ENCODE peak calls at places on chromosomes 1 and 21, in nine cellular contexts. One of them, this sample, is unnamed.

GRCh38 chr1:230175839-230176238 is 108.8 kb downstream of the GALNT2 start:
- DNase-seq in activated T-cell treated with anti-CD3 and anti-CD28 coated beads, Interleukin-2, amount 50 U/mL, for 72 hours: no peak
- DNase-seq in T-helper 2 cell: no peak
- DNase-seq in substantia nigra: no peak
- DNase-seq in activated CD4-positive, alpha-beta T cell treated with anti-CD3 and anti-CD28 coated beads for 24 hours: no peak
- DNase-seq in anterior cingulate cortex: no peak
- DNase-seq in GM04503: no peak
- DNase-seq in posterior cingulate gyrus: no peak
- DNase-seq in transverse colon: no peak
- DNase-seq in this sample: no peak

GRCh38 chr1:23475134-23475628 is 8.8 kb downstream of the ASAP3 start:
- DNase-seq in activated T-cell treated with anti-CD3 and anti-CD28 coated beads, Interleukin-2, amount 50 U/mL, for 72 hours: no peak
- DNase-seq in T-helper 2 cell: no peak
- DNase-seq in substantia nigra: no peak
- DNase-seq in activated CD4-positive, alpha-beta T cell treated with anti-CD3 and anti-CD28 coated beads for 24 hours: no peak
- DNase-seq in anterior cingulate cortex: no peak
- DNase-seq in GM04503: peak; percentile 60
- DNase-seq in posterior cingulate gyrus: no peak
- DNase-seq in transverse colon: no peak
- DNase-seq in this sample: no peak

GRCh38 chr21:27526451-27526850 is 559.6 kb upstream of the ADAMTS5 start:
- DNase-seq in activated T-cell treated with anti-CD3 and anti-CD28 coated beads, Interleukin-2, amount 50 U/mL, for 72 hours: no peak
- DNase-seq in T-helper 2 cell: no peak
- DNase-seq in substantia nigra: no peak
- DNase-seq in activated CD4-positive, alpha-beta T cell treated with anti-CD3 and anti-CD28 coated beads for 24 hours: no peak
- DNase-seq in anterior cingulate cortex: no peak
- DNase-seq in GM04503: no peak
- DNase-seq in posterior cingulate gyrus: no peak
- DNase-seq in transverse colon: no peak
- DNase-seq in this sample: no peak

GRCh38 chr1:11492235-11492634 is 13.3 kb downstream of the DISP3 start:
- DNase-seq in activated T-cell treated with anti-CD3 and anti-CD28 coated beads, Interleukin-2, amount 50 U/mL, for 72 hours: no peak
- DNase-seq in T-helper 2 cell: no peak
- DNase-seq in substantia nigra: no peak
- DNase-seq in activated CD4-positive, alpha-beta T cell treated with anti-CD3 and anti-CD28 coated beads for 24 hours: no peak
- DNase-seq in anterior cingulate cortex: no peak
- DNase-seq in GM04503: no peak
- DNase-seq in posterior cingulate gyrus: no peak
- DNase-seq in transverse colon: no peak
- DNase-seq in this sample: no peak

GRCh38 chr1:231242516-231243198 is 1.6 kb downstream of the GNPAT start:
- DNase-seq in activated T-cell treated with anti-CD3 and anti-CD28 coated beads, Interleukin-2, amount 50 U/mL, for 72 hours: no peak
- DNase-seq in T-helper 2 cell: no peak
- DNase-seq in substantia nigra: no peak
- DNase-seq in activated CD4-positive, alpha-beta T cell treated with anti-CD3 and anti-CD28 coated beads for 24 hours: no peak
- DNase-seq in anterior cingulate cortex: no peak
- DNase-seq in GM04503: no peak
- DNase-seq in posterior cingulate gyrus: no peak
- DNase-seq in transverse colon: no peak
- DNase-seq in this sample: no peak

GRCh38 chr21:42404534-42404933 is 832 bp downstream of the UBASH3A start:
- DNase-seq in activated T-cell treated with anti-CD3 and anti-CD28 coated beads, Interleukin-2, amount 50 U/mL, for 72 hours: no peak
- DNase-seq in T-helper 2 cell: no peak
- DNase-seq in substantia nigra: no peak
- DNase-seq in activated CD4-positive, alpha-beta T cell treated with anti-CD3 and anti-CD28 coated beads for 24 hours: no peak
- DNase-seq in anterior cingulate cortex: no peak
- DNase-seq in GM04503: no peak
- DNase-seq in posterior cingulate gyrus: no peak
- DNase-seq in transverse colon: no peak
- DNase-seq in this sample: no peak

GRCh38 chr1:236303675-236304074 is 21.9 kb upstream of the ERO1B start:
- DNase-seq in activated T-cell treated with anti-CD3 and anti-CD28 coated beads, Interleukin-2, amount 50 U/mL, for 72 hours: peak; percentile 7
- DNase-seq in T-helper 2 cell: no peak
- DNase-seq in substantia nigra: no peak
- DNase-seq in activated CD4-positive, alpha-beta T cell treated with anti-CD3 and anti-CD28 coated beads for 24 hours: no peak
- DNase-seq in anterior cingulate cortex: no peak
- DNase-seq in GM04503: no peak
- DNase-seq in posterior cingulate gyrus: no peak
- DNase-seq in transverse colon: no peak
- DNase-seq in this sample: no peak

GRCh38 chr1:239912471-239912870 is 179.2 kb upstream of the FMN2 start:
- DNase-seq in activated T-cell treated with anti-CD3 and anti-CD28 coated beads, Interleukin-2, amount 50 U/mL, for 72 hours: no peak
- DNase-seq in T-helper 2 cell: no peak
- DNase-seq in substantia nigra: no peak
- DNase-seq in activated CD4-positive, alpha-beta T cell treated with anti-CD3 and anti-CD28 coated beads for 24 hours: no peak
- DNase-seq in anterior cingulate cortex: no peak
- DNase-seq in GM04503: peak; percentile 40
- DNase-seq in posterior cingulate gyrus: no peak
- DNase-seq in transverse colon: no peak
- DNase-seq in this sample: no peak

GRCh38 chr1:207389728-207390464 is 64.2 kb upstream of the CR2 start:
- DNase-seq in activated T-cell treated with anti-CD3 and anti-CD28 coated beads, Interleukin-2, amount 50 U/mL, for 72 hours: no peak
- DNase-seq in T-helper 2 cell: no peak
- DNase-seq in substantia nigra: no peak
- DNase-seq in activated CD4-positive, alpha-beta T cell treated with anti-CD3 and anti-CD28 coated beads for 24 hours: no peak
- DNase-seq in anterior cingulate cortex: no peak
- DNase-seq in GM04503: no peak
- DNase-seq in posterior cingulate gyrus: no peak
- DNase-seq in transverse colon: no peak
- DNase-seq in this sample: no peak

GRCh38 chr1:60571811-60572210 is 498.2 kb upstream of the C1orf87 start:
- DNase-seq in activated T-cell treated with anti-CD3 and anti-CD28 coated beads, Interleukin-2, amount 50 U/mL, for 72 hours: no peak
- DNase-seq in T-helper 2 cell: no peak
- DNase-seq in substantia nigra: no peak
- DNase-seq in activated CD4-positive, alpha-beta T cell treated with anti-CD3 and anti-CD28 coated beads for 24 hours: no peak
- DNase-seq in anterior cingulate cortex: no peak
- DNase-seq in GM04503: peak; percentile 12
- DNase-seq in posterior cingulate gyrus: no peak
- DNase-seq in transverse colon: no peak
- DNase-seq in this sample: no peak

GRCh38 chr1:246987083-246987690 is 20.7 kb downstream of the ZNF695 start:
- DNase-seq in activated T-cell treated with anti-CD3 and anti-CD28 coated beads, Interleukin-2, amount 50 U/mL, for 72 hours: no peak
- DNase-seq in T-helper 2 cell: no peak
- DNase-seq in substantia nigra: no peak
- DNase-seq in activated CD4-positive, alpha-beta T cell treated with anti-CD3 and anti-CD28 coated beads for 24 hours: no peak
- DNase-seq in anterior cingulate cortex: no peak
- DNase-seq in GM04503: no peak
- DNase-seq in posterior cingulate gyrus: no peak
- DNase-seq in transverse colon: no peak
- DNase-seq in this sample: no peak

GRCh38 chr1:30381266-30381665 is 342.1 kb downstream of the MATN1 start:
- DNase-seq in activated T-cell treated with anti-CD3 and anti-CD28 coated beads, Interleukin-2, amount 50 U/mL, for 72 hours: no peak
- DNase-seq in T-helper 2 cell: no peak
- DNase-seq in substantia nigra: no peak
- DNase-seq in activated CD4-positive, alpha-beta T cell treated with anti-CD3 and anti-CD28 coated beads for 24 hours: no peak
- DNase-seq in anterior cingulate cortex: no peak
- DNase-seq in GM04503: no peak
- DNase-seq in posterior cingulate gyrus: no peak
- DNase-seq in transverse colon: no peak
- DNase-seq in this sample: no peak

This sample was measured in NCI-H1048.